ENCODE peak calls at places on chromosomes 13 and 19, in seven cellular contexts. One of them, this sample, is unnamed.

GRCh38 chr13:75873499-75873898 is 237.4 kb downstream of the LMO7 start:
- DNase-seq in PC-3: no peak
- DNase-seq in SK-N-SH: no peak
- DNase-seq in GM23338: no peak
- DNase-seq in OCI-LY7: no peak
- DNase-seq in hepatocyte: no peak
- DNase-seq in neural progenitor cell: no peak
- DNase-seq in this sample: no peak

GRCh38 chr13:114009590-114010400 is 35.9 kb upstream of the C13orf46 start:
- DNase-seq in neural progenitor cell: no peak
- DNase-seq in hepatocyte: no peak
- DNase-seq in GM23338: no peak
- DNase-seq in OCI-LY7: no peak
- DNase-seq in SK-N-SH: no peak
- DNase-seq in PC-3: no peak
- DNase-seq in this sample: no peak

GRCh38 chr19:55368701-55369563 is 1.3 kb downstream of the IL11 start:
- DNase-seq in GM23338: peak
- DNase-seq in OCI-LY7: no peak
- DNase-seq in hepatocyte: peak
- DNase-seq in PC-3: peak
- DNase-seq in SK-N-SH: peak
- DNase-seq in neural progenitor cell: peak
- DNase-seq in this sample: peak

GRCh38 chr19:35033067-35034004 is 3.1 kb downstream of the SCN1B start:
- DNase-seq in SK-N-SH: no peak
- DNase-seq in PC-3: no peak
- DNase-seq in OCI-LY7: no peak
- DNase-seq in hepatocyte: no peak
- DNase-seq in neural progenitor cell: no peak
- DNase-seq in GM23338: no peak
- DNase-seq in this sample: no peak

GRCh38 chr13:111327701-111328100 is 7.3 kb downstream of the TEX29 start:
- DNase-seq in neural progenitor cell: no peak
- DNase-seq in PC-3: no peak
- DNase-seq in OCI-LY7: no peak
- DNase-seq in GM23338: no peak
- DNase-seq in hepatocyte: no peak
- DNase-seq in SK-N-SH: peak
- DNase-seq in this sample: no peak

GRCh38 chr13:94550030-94550738 is 45.8 kb downstream of the TGDS start:
- DNase-seq in neural progenitor cell: no peak
- DNase-seq in SK-N-SH: no peak
- DNase-seq in OCI-LY7: no peak
- DNase-seq in PC-3: peak
- DNase-seq in GM23338: peak
- DNase-seq in hepatocyte: no peak
- DNase-seq in this sample: peak

GRCh38 chr13:23966221-23966690 is 69.0 kb upstream of the C1QTNF9B start:
- DNase-seq in OCI-LY7: no peak
- DNase-seq in GM23338: no peak
- DNase-seq in SK-N-SH: no peak
- DNase-seq in hepatocyte: no peak
- DNase-seq in neural progenitor cell: no peak
- DNase-seq in PC-3: no peak
- DNase-seq in this sample: no peak

GRCh38 chr13:92775631-92776030 is 451.0 kb upstream of the GPC6 start:
- DNase-seq in hepatocyte: no peak
- DNase-seq in OCI-LY7: no peak
- DNase-seq in GM23338: no peak
- DNase-seq in PC-3: no peak
- DNase-seq in neural progenitor cell: no peak
- DNase-seq in SK-N-SH: no peak
- DNase-seq in this sample: no peak

GRCh38 chr13:90184355-90184754 is 1163.1 kb upstream of the MIR17HG start:
- DNase-seq in hepatocyte: no peak
- DNase-seq in OCI-LY7: no peak
- DNase-seq in PC-3: no peak
- DNase-seq in GM23338: no peak
- DNase-seq in SK-N-SH: no peak
- DNase-seq in neural progenitor cell: no peak
- DNase-seq in this sample: no peak

GRCh38 chr19:48487944-48488343 is 18.8 kb downstream of the CYTH2 start:
- DNase-seq in hepatocyte: no peak
- DNase-seq in neural progenitor cell: no peak
- DNase-seq in PC-3: peak
- DNase-seq in OCI-LY7: no peak
- DNase-seq in GM23338: no peak
- DNase-seq in SK-N-SH: no peak
- DNase-seq in this sample: peak

GRCh38 chr13:113926951-113927660 is 46.8 kb downstream of the C13orf46 start:
- DNase-seq in SK-N-SH: peak
- DNase-seq in hepatocyte: no peak
- DNase-seq in GM23338: no peak
- DNase-seq in PC-3: no peak
- DNase-seq in neural progenitor cell: no peak
- DNase-seq in OCI-LY7: no peak
- DNase-seq in this sample: no peak

GRCh38 chr13:66875264-66875663 is 354.9 kb downstream of the PCDH9 start:
- DNase-seq in SK-N-SH: no peak
- DNase-seq in neural progenitor cell: no peak
- DNase-seq in PC-3: no peak
- DNase-seq in hepatocyte: no peak
- DNase-seq in OCI-LY7: no peak
- DNase-seq in GM23338: no peak
- DNase-seq in this sample: no peak

GRCh38 chr13:48783181-48783630 is 129.5 kb downstream of the CYSLTR2 start:
- DNase-seq in hepatocyte: peak
- DNase-seq in neural progenitor cell: no peak
- DNase-seq in SK-N-SH: no peak
- DNase-seq in PC-3: peak
- DNase-seq in OCI-LY7: no peak
- DNase-seq in GM23338: no peak
- DNase-seq in this sample: peak

DNA sequence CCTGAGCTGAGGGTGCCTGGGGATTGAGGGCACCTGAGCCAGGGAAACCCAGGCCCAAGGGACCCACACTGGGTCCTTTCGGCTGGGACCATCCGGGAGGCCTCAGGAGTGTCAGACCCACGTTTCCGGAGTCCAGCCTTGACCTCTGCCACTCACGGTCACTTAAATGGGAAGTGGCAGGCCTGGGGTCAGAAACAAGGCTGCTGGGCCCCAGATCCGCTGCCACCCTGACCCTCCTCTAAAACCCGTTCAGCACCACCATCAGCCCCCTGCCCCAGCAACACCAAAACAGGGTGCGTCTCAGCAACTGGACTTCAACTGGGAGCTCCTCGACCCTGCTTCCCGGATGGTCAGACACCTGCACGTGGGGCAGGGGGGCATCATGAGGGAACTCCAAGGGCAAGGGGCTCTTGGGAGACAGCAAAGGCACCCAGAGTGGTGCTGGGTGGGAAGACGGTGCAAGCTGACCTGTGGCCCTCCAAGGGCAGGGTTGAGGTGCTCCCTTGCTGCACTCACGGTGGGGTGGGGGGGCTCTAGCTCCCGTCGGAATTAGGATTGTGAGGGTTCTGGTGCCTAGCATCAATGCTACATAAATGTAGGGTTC is 1.2 kb upstream of the PLPP2 start:
- DNase-seq in GM23338: no peak
- DNase-seq in OCI-LY7: no peak
- DNase-seq in hepatocyte: no peak
- DNase-seq in PC-3: no peak
- DNase-seq in SK-N-SH: peak
- DNase-seq in neural progenitor cell: no peak
- DNase-seq in this sample: no peak
- TF ChIP-seq EZH2phosphoT487 in GM23338: no peak
- TF ChIP-seq EZH2phosphoT487 in OCI-LY7: no peak
- TF ChIP-seq EZH2phosphoT487 in hepatocyte: no peak
- TF ChIP-seq EZH2phosphoT487 in PC-3: no peak
- TF ChIP-seq EZH2phosphoT487 in SK-N-SH: no peak
- TF ChIP-seq EZH2phosphoT487 in neural progenitor cell: no peak
- TF ChIP-seq EZH2phosphoT487 in this sample: no peak

GRCh38 chr13:37443538-37443937 is 155.0 kb downstream of the POSTN start:
- DNase-seq in neural progenitor cell: no peak
- DNase-seq in OCI-LY7: no peak
- DNase-seq in SK-N-SH: no peak
- DNase-seq in GM23338: no peak
- DNase-seq in PC-3: no peak
- DNase-seq in hepatocyte: no peak
- DNase-seq in this sample: peak

GRCh38 chr13:37448072-37448471 is 150.5 kb downstream of the POSTN start:
- DNase-seq in neural progenitor cell: no peak
- DNase-seq in GM23338: no peak
- DNase-seq in SK-N-SH: no peak
- DNase-seq in OCI-LY7: no peak
- DNase-seq in PC-3: no peak
- DNase-seq in hepatocyte: peak
- DNase-seq in this sample: no peak

GRCh38 chr13:37446503-37446902 is 152.1 kb downstream of the POSTN start:
- DNase-seq in neural progenitor cell: no peak
- DNase-seq in PC-3: peak
- DNase-seq in hepatocyte: peak
- DNase-seq in GM23338: no peak
- DNase-seq in OCI-LY7: no peak
- DNase-seq in SK-N-SH: no peak
- DNase-seq in this sample: peak

GRCh38 chr13:37442996-37443395 is 155.6 kb downstream of the POSTN start:
- DNase-seq in GM23338: no peak
- DNase-seq in OCI-LY7: no peak
- DNase-seq in neural progenitor cell: no peak
- DNase-seq in SK-N-SH: no peak
- DNase-seq in hepatocyte: no peak
- DNase-seq in PC-3: no peak
- DNase-seq in this sample: peak
- TF ChIP-seq EZH2phosphoT487 in GM23338: no peak
- TF ChIP-seq EZH2phosphoT487 in OCI-LY7: no peak
- TF ChIP-seq EZH2phosphoT487 in neural progenitor cell: no peak
- TF ChIP-seq EZH2phosphoT487 in SK-N-SH: no peak
- TF ChIP-seq EZH2phosphoT487 in hepatocyte: no peak
- TF ChIP-seq EZH2phosphoT487 in PC-3: no peak
- TF ChIP-seq EZH2phosphoT487 in this sample: no peak

DNA sequence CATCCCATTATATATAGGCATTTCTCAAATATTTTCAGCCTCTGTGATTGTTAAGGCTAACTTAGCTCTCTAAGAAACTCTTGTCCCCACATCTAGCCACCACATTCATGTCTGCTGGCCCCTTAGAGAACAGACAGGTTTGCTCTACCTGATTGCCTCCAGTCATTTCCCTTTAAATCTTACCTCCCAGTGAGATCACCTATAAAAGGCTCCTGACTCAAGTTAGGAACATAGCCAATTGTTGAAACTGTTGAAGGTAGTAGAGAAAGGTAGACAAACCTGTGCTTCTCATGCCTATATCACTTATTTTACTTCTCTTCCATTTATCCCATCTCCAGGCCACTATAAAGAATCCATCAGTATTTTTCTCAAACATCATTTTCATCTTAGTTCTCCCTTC is 771.4 kb downstream of the DIAPH3 start:
- DNase-seq in PC-3: no peak
- DNase-seq in GM23338: no peak
- DNase-seq in OCI-LY7: no peak
- DNase-seq in neural progenitor cell: no peak
- DNase-seq in SK-N-SH: no peak
- DNase-seq in hepatocyte: no peak
- DNase-seq in this sample: no peak
- TF ChIP-seq EZH2phosphoT487 in PC-3: no peak
- TF ChIP-seq EZH2phosphoT487 in GM23338: no peak
- TF ChIP-seq EZH2phosphoT487 in OCI-LY7: no peak
- TF ChIP-seq EZH2phosphoT487 in neural progenitor cell: no peak
- TF ChIP-seq EZH2phosphoT487 in SK-N-SH: no peak
- TF ChIP-seq EZH2phosphoT487 in hepatocyte: no peak
- TF ChIP-seq EZH2phosphoT487 in this sample: no peak

DNA sequence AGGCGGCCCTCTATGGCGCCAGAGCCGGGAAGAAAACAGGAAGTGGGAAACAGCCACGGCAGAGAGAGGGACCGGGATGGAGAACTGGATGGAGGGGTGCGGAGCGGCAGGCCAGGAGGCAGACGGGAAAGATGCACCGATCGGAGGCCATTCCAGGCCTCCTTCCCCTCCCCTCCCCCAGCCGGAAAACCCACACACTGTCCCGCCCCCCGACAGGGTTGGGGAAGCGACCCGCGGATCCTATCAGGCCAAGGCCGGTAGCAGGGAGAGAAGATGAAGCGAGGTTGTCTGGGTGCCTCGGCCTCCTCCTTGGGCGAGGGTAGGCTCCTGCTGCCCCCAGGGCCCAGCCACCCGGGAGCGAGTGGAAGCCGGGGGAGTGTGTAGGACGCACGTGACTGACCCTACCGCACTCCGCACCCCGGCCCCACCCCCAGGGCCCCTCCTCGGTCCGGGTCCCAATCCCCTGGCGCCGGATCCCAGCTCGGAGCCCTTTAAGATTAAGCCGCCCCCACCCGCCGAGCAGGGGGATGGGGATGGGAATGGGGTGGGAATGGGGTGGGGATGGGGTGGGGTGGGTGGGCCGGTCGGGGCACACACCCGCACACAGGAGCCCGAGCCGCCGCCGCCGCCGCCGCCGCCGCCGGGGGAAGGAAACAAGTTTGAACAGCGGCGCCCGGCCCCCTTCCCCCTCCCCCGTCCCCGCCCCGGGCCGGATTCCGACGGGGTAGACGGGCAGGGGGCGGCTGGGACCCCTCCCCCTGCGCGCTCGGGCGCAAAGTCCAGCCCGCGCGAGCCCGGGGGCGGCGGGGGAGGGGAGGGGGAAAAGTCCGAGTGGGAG is 1.5 kb downstream of the ERF start:
- DNase-seq in GM23338: peak
- DNase-seq in neural progenitor cell: peak
- DNase-seq in SK-N-SH: peak
- DNase-seq in PC-3: peak
- DNase-seq in hepatocyte: peak
- DNase-seq in OCI-LY7: peak
- DNase-seq in this sample: peak
- TF ChIP-seq EZH2phosphoT487 in GM23338: no peak
- TF ChIP-seq EZH2phosphoT487 in neural progenitor cell: no peak
- TF ChIP-seq EZH2phosphoT487 in SK-N-SH: no peak
- TF ChIP-seq EZH2phosphoT487 in PC-3: no peak
- TF ChIP-seq EZH2phosphoT487 in hepatocyte: no peak
- TF ChIP-seq EZH2phosphoT487 in OCI-LY7: no peak
- TF ChIP-seq EZH2phosphoT487 in this sample: no peak

DNA sequence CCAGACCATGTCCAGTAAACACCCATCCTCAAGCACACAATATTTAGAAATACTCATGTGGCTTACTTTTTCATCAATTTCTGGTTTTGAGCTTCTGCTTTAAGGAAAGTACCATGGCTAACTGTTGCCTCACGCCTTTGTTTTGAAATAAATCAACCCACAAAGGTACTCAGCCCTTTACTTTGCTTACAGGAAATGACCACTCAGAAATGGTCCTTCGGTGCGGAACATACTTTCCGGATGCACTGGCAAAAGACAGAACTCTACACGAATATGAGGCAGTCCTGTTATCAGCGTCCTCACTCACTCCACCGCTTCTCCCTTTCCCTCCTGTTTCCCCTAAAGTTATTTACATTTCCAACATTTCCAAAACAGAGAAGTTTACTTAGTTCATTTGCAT is 10.4 kb downstream of the FPR2 start:
- DNase-seq in OCI-LY7: no peak
- DNase-seq in GM23338: no peak
- DNase-seq in neural progenitor cell: no peak
- DNase-seq in SK-N-SH: no peak
- DNase-seq in PC-3: no peak
- DNase-seq in hepatocyte: no peak
- DNase-seq in this sample: no peak
- TF ChIP-seq EZH2phosphoT487 in OCI-LY7: no peak
- TF ChIP-seq EZH2phosphoT487 in GM23338: no peak
- TF ChIP-seq EZH2phosphoT487 in neural progenitor cell: no peak
- TF ChIP-seq EZH2phosphoT487 in SK-N-SH: no peak
- TF ChIP-seq EZH2phosphoT487 in PC-3: no peak
- TF ChIP-seq EZH2phosphoT487 in hepatocyte: no peak
- TF ChIP-seq EZH2phosphoT487 in this sample: no peak